ENCODE peak calls at places on chromosomes 12 and 14, in five cellular contexts. One of them, this sample, is unnamed.

GRCh38 chr12:102374190-102374589 is 106.2 kb downstream of the IGF1 start:
- DNase-seq in fibroblast of lung: no peak
- DNase-seq in mammary epithelial cell: no peak
- DNase-seq in suprapubic skin: no peak
- DNase-seq in stimulated activated CD8-positive, alpha-beta memory T cell treated with anti-CD3 and anti-CD28 coated beads, Interleukin-12 subunit alpha, Interleukin-12 subunit beta, amount 100 ng/mL, for 1 hour: no peak
- DNase-seq in this sample: no peak

GRCh38 chr14:69003626-69004025 is 24.5 kb upstream of the ACTN1 start:
- DNase-seq in mammary epithelial cell: no peak
- DNase-seq in stimulated activated CD8-positive, alpha-beta memory T cell treated with anti-CD3 and anti-CD28 coated beads, Interleukin-12 subunit alpha, Interleukin-12 subunit beta, amount 100 ng/mL, for 1 hour: no peak
- DNase-seq in suprapubic skin: no peak
- DNase-seq in fibroblast of lung: no peak
- DNase-seq in this sample: no peak

GRCh38 chr12:22551624-22552023 is 7.3 kb upstream of the C2CD5 start:
- DNase-seq in suprapubic skin: no peak
- DNase-seq in stimulated activated CD8-positive, alpha-beta memory T cell treated with anti-CD3 and anti-CD28 coated beads, Interleukin-12 subunit alpha, Interleukin-12 subunit beta, amount 100 ng/mL, for 1 hour: no peak
- DNase-seq in fibroblast of lung: no peak
- DNase-seq in mammary epithelial cell: no peak
- DNase-seq in this sample: no peak

GRCh38 chr12:67042697-67043131 is 226.4 kb upstream of the CAND1 start:
- DNase-seq in mammary epithelial cell: peak; percentile 62
- DNase-seq in suprapubic skin: no peak
- DNase-seq in stimulated activated CD8-positive, alpha-beta memory T cell treated with anti-CD3 and anti-CD28 coated beads, Interleukin-12 subunit alpha, Interleukin-12 subunit beta, amount 100 ng/mL, for 1 hour: no peak
- DNase-seq in fibroblast of lung: peak; percentile 4
- DNase-seq in this sample: peak; percentile 18

GRCh38 chr12:47032644-47033043 is 46.8 kb upstream of the PCED1B start:
- DNase-seq in stimulated activated CD8-positive, alpha-beta memory T cell treated with anti-CD3 and anti-CD28 coated beads, Interleukin-12 subunit alpha, Interleukin-12 subunit beta, amount 100 ng/mL, for 1 hour: no peak
- DNase-seq in fibroblast of lung: peak; percentile 78
- DNase-seq in mammary epithelial cell: peak; percentile 55
- DNase-seq in suprapubic skin: no peak
- DNase-seq in this sample: peak; percentile 47

GRCh38 chr12:108194585-108194984 is 65.5 kb downstream of the WSCD2 start:
- DNase-seq in mammary epithelial cell: no peak
- DNase-seq in suprapubic skin: no peak
- DNase-seq in stimulated activated CD8-positive, alpha-beta memory T cell treated with anti-CD3 and anti-CD28 coated beads, Interleukin-12 subunit alpha, Interleukin-12 subunit beta, amount 100 ng/mL, for 1 hour: no peak
- DNase-seq in fibroblast of lung: no peak
- DNase-seq in this sample: no peak

GRCh38 chr14:95889236-95889979 is 12.8 kb downstream of the TUNAR start:
- DNase-seq in mammary epithelial cell: no peak
- DNase-seq in suprapubic skin: no peak
- DNase-seq in fibroblast of lung: no peak
- DNase-seq in stimulated activated CD8-positive, alpha-beta memory T cell treated with anti-CD3 and anti-CD28 coated beads, Interleukin-12 subunit alpha, Interleukin-12 subunit beta, amount 100 ng/mL, for 1 hour: no peak
- DNase-seq in this sample: no peak

GRCh38 chr12:7142057-7142644 is 12.0 kb downstream of the CLSTN3 start:
- DNase-seq in stimulated activated CD8-positive, alpha-beta memory T cell treated with anti-CD3 and anti-CD28 coated beads, Interleukin-12 subunit alpha, Interleukin-12 subunit beta, amount 100 ng/mL, for 1 hour: peak; percentile 18
- DNase-seq in suprapubic skin: no peak
- DNase-seq in mammary epithelial cell: peak; percentile 25
- DNase-seq in fibroblast of lung: peak; percentile 45
- DNase-seq in this sample: peak; percentile 21

GRCh38 chr12:42450248-42450647 is 124.3 kb downstream of the PPHLN1 start:
- DNase-seq in fibroblast of lung: no peak
- DNase-seq in mammary epithelial cell: peak; percentile 31
- DNase-seq in suprapubic skin: no peak
- DNase-seq in stimulated activated CD8-positive, alpha-beta memory T cell treated with anti-CD3 and anti-CD28 coated beads, Interleukin-12 subunit alpha, Interleukin-12 subunit beta, amount 100 ng/mL, for 1 hour: no peak
- DNase-seq in this sample: no peak

GRCh38 chr12:92977326-92977725 is 48.2 kb upstream of the EEA1 start:
- DNase-seq in stimulated activated CD8-positive, alpha-beta memory T cell treated with anti-CD3 and anti-CD28 coated beads, Interleukin-12 subunit alpha, Interleukin-12 subunit beta, amount 100 ng/mL, for 1 hour: no peak
- DNase-seq in suprapubic skin: no peak
- DNase-seq in mammary epithelial cell: peak; percentile 35
- DNase-seq in fibroblast of lung: no peak
- DNase-seq in this sample: no peak

GRCh38 chr12:51705450-51705849 is 114.4 kb downstream of the SCN8A start:
- DNase-seq in stimulated activated CD8-positive, alpha-beta memory T cell treated with anti-CD3 and anti-CD28 coated beads, Interleukin-12 subunit alpha, Interleukin-12 subunit beta, amount 100 ng/mL, for 1 hour: no peak
- DNase-seq in suprapubic skin: no peak
- DNase-seq in fibroblast of lung: no peak
- DNase-seq in mammary epithelial cell: no peak
- DNase-seq in this sample: no peak

GRCh38 chr12:79645235-79645630 is 45.5 kb downstream of the PAWR start:
- DNase-seq in stimulated activated CD8-positive, alpha-beta memory T cell treated with anti-CD3 and anti-CD28 coated beads, Interleukin-12 subunit alpha, Interleukin-12 subunit beta, amount 100 ng/mL, for 1 hour: no peak
- DNase-seq in mammary epithelial cell: no peak
- DNase-seq in fibroblast of lung: no peak
- DNase-seq in suprapubic skin: no peak
- DNase-seq in this sample: no peak

GRCh38 chr12:51009038-51009437 is 17.1 kb downstream of the SLC11A2 start:
- DNase-seq in suprapubic skin: no peak
- DNase-seq in mammary epithelial cell: no peak
- DNase-seq in stimulated activated CD8-positive, alpha-beta memory T cell treated with anti-CD3 and anti-CD28 coated beads, Interleukin-12 subunit alpha, Interleukin-12 subunit beta, amount 100 ng/mL, for 1 hour: peak; percentile 29
- DNase-seq in fibroblast of lung: no peak
- DNase-seq in this sample: no peak

GRCh38 chr14:21204167-21205025 is 48.5 kb upstream of the OR5AU1 start:
- DNase-seq in mammary epithelial cell: no peak
- DNase-seq in stimulated activated CD8-positive, alpha-beta memory T cell treated with anti-CD3 and anti-CD28 coated beads, Interleukin-12 subunit alpha, Interleukin-12 subunit beta, amount 100 ng/mL, for 1 hour: no peak
- DNase-seq in suprapubic skin: no peak
- DNase-seq in fibroblast of lung: no peak
- DNase-seq in this sample: no peak

GRCh38 chr12:94648578-94648977 is 1.8 kb downstream of the TMCC3 start:
- DNase-seq in suprapubic skin: no peak
- DNase-seq in stimulated activated CD8-positive, alpha-beta memory T cell treated with anti-CD3 and anti-CD28 coated beads, Interleukin-12 subunit alpha, Interleukin-12 subunit beta, amount 100 ng/mL, for 1 hour: no peak
- DNase-seq in fibroblast of lung: no peak
- DNase-seq in mammary epithelial cell: peak; percentile 67
- DNase-seq in this sample: no peak

GRCh38 chr12:12505544-12506501 is 56.8 kb downstream of the DUSP16 start:
- DNase-seq in stimulated activated CD8-positive, alpha-beta memory T cell treated with anti-CD3 and anti-CD28 coated beads, Interleukin-12 subunit alpha, Interleukin-12 subunit beta, amount 100 ng/mL, for 1 hour: no peak
- DNase-seq in mammary epithelial cell: no peak
- DNase-seq in suprapubic skin: no peak
- DNase-seq in fibroblast of lung: peak; percentile 73
- DNase-seq in this sample: peak; percentile 78